ENCODE peak calls at places on chromosomes 16 and 17, in five cellular contexts. J is H54, T is foreskin fibroblast, M is activated T-helper 1 cell treated with Interleukin-2 at 50 U/mL for 16 hours, S is OCI-LY7. V is an unnamed sample.

GRCh38 chr16:71479420-71479819 is 9.7 kb downstream of the ZNF19 start:
- DNase-seq in M (no peak), T (peak), J (no peak), S (peak), V (peak)

GRCh38 chr16:55040366-55041086 is 109.9 kb downstream of the IRX5 start:
- DNase-seq in M (no peak), J (no peak), S (no peak), T (no peak), V (no peak)

GRCh38 chr16:14071576-14072271 is 605 bp downstream of the MRTFB start:
- DNase-seq in J (peak), S (peak), M (no peak), T (peak), V (no peak)

GRCh38 chr17:80068301-80069160 is 32.1 kb downstream of the CCDC40 start:
- DNase-seq in T (peak), S (no peak), J (no peak), M (no peak), V (peak)

GRCh38 chr17:4514206-4514605 is 15.5 kb downstream of the SPNS2 start:
- DNase-seq in T (no peak), J (no peak), M (no peak), S (no peak), V (no peak)

GRCh38 chr17:81488276-81488860 is 24.2 kb downstream of the ACTG1 start:
- DNase-seq in M (no peak), S (peak), T (no peak), J (no peak), V (no peak)

GRCh38 chr17:17985555-17985954 is 12.9 kb downstream of the DRC3 start:
- DNase-seq in T (peak), S (peak), M (no peak), J (no peak), V (no peak)

GRCh38 chr17:29115906-29116651 is 64.1 kb downstream of the MYO18A start:
- DNase-seq in T (peak), J (peak), M (no peak), S (peak), V (peak)

GRCh38 chr17:82031303-82031884 is at the start of gene RAC3:
- DNase-seq in J (peak), T (peak), M (no peak), S (no peak), V (peak)

GRCh38 chr17:27549251-27549919 is 81.6 kb upstream of the LGALS9 start:
- DNase-seq in J (no peak), S (no peak), T (no peak), M (no peak), V (no peak)

GRCh38 chr16:84606081-84606875 is 11.6 kb downstream of the COTL1 start:
- DNase-seq in J (no peak), S (no peak), T (no peak), M (no peak), V (no peak)

V was measured in HCEC 1CT.